ENCODE peak calls at places on chromosome 12, in ten cellular contexts. One of them, this sample, is unnamed.

GRCh38 chr12:24591079-24591626 is 357.7 kb downstream of the BCAT1 start:
- DNase-seq in mammary epithelial cell: no peak
- DNase-seq in CD4-positive, CD25-positive, alpha-beta regulatory T cell: no peak
- DNase-seq in lower lobe of right lung: no peak
- DNase-seq in osteoblast: no peak
- DNase-seq in lung: no peak
- DNase-seq in A673: no peak
- DNase-seq in effector memory CD4-positive, alpha-beta T cell: no peak
- DNase-seq in testis: no peak
- DNase-seq in PC-3: no peak
- DNase-seq in this sample: no peak

GRCh38 chr12:83850531-83850930 is 1062.1 kb downstream of the SLC6A15 start:
- DNase-seq in effector memory CD4-positive, alpha-beta T cell: no peak
- DNase-seq in osteoblast: no peak
- DNase-seq in lower lobe of right lung: no peak
- DNase-seq in lung: no peak
- DNase-seq in CD4-positive, CD25-positive, alpha-beta regulatory T cell: no peak
- DNase-seq in A673: no peak
- DNase-seq in mammary epithelial cell: peak
- DNase-seq in PC-3: peak
- DNase-seq in testis: no peak
- DNase-seq in this sample: no peak

GRCh38 chr12:6226002-6226700 is 26.0 kb downstream of the CD9 start:
- DNase-seq in CD4-positive, CD25-positive, alpha-beta regulatory T cell: no peak
- DNase-seq in A673: no peak
- DNase-seq in mammary epithelial cell: peak
- DNase-seq in lung: no peak
- DNase-seq in testis: peak
- DNase-seq in osteoblast: peak
- DNase-seq in lower lobe of right lung: no peak
- DNase-seq in PC-3: no peak
- DNase-seq in effector memory CD4-positive, alpha-beta T cell: no peak
- DNase-seq in this sample: peak

GRCh38 chr12:2339022-2339431 is 286.2 kb downstream of the CACNA1C start:
- DNase-seq in effector memory CD4-positive, alpha-beta T cell: no peak
- DNase-seq in osteoblast: no peak
- DNase-seq in CD4-positive, CD25-positive, alpha-beta regulatory T cell: no peak
- DNase-seq in PC-3: peak
- DNase-seq in lung: no peak
- DNase-seq in A673: no peak
- DNase-seq in testis: no peak
- DNase-seq in lower lobe of right lung: no peak
- DNase-seq in mammary epithelial cell: peak
- DNase-seq in this sample: no peak

GRCh38 chr12:81811066-81811777 is 52.1 kb upstream of the PPFIA2 start:
- DNase-seq in testis: no peak
- DNase-seq in PC-3: no peak
- DNase-seq in lower lobe of right lung: no peak
- DNase-seq in lung: no peak
- DNase-seq in effector memory CD4-positive, alpha-beta T cell: no peak
- DNase-seq in osteoblast: no peak
- DNase-seq in mammary epithelial cell: no peak
- DNase-seq in A673: peak
- DNase-seq in CD4-positive, CD25-positive, alpha-beta regulatory T cell: no peak
- DNase-seq in this sample: no peak

GRCh38 chr12:16389594-16389993 is 42.1 kb downstream of the MGST1 start:
- DNase-seq in CD4-positive, CD25-positive, alpha-beta regulatory T cell: no peak
- DNase-seq in A673: no peak
- DNase-seq in mammary epithelial cell: peak
- DNase-seq in testis: no peak
- DNase-seq in lower lobe of right lung: no peak
- DNase-seq in osteoblast: peak
- DNase-seq in effector memory CD4-positive, alpha-beta T cell: no peak
- DNase-seq in PC-3: peak
- DNase-seq in lung: no peak
- DNase-seq in this sample: no peak

GRCh38 chr12:120394483-120395367 is 25.8 kb upstream of the MSI1 start:
- DNase-seq in CD4-positive, CD25-positive, alpha-beta regulatory T cell: no peak
- DNase-seq in mammary epithelial cell: peak
- DNase-seq in lower lobe of right lung: peak
- DNase-seq in PC-3: peak
- DNase-seq in lung: peak
- DNase-seq in testis: no peak
- DNase-seq in osteoblast: no peak
- DNase-seq in A673: no peak
- DNase-seq in effector memory CD4-positive, alpha-beta T cell: no peak
- DNase-seq in this sample: no peak

GRCh38 chr12:65666876-65667275 is 157.4 kb upstream of the HMGA2 start:
- DNase-seq in PC-3: no peak
- DNase-seq in CD4-positive, CD25-positive, alpha-beta regulatory T cell: no peak
- DNase-seq in lung: no peak
- DNase-seq in A673: no peak
- DNase-seq in lower lobe of right lung: no peak
- DNase-seq in osteoblast: no peak
- DNase-seq in mammary epithelial cell: no peak
- DNase-seq in effector memory CD4-positive, alpha-beta T cell: no peak
- DNase-seq in testis: no peak
- DNase-seq in this sample: no peak

GRCh38 chr12:21296751-21297406 is 37.8 kb downstream of the SLCO1A2 start:
- DNase-seq in effector memory CD4-positive, alpha-beta T cell: no peak
- DNase-seq in A673: peak
- DNase-seq in lower lobe of right lung: no peak
- DNase-seq in CD4-positive, CD25-positive, alpha-beta regulatory T cell: peak
- DNase-seq in osteoblast: no peak
- DNase-seq in testis: no peak
- DNase-seq in mammary epithelial cell: peak
- DNase-seq in PC-3: peak
- DNase-seq in lung: no peak
- DNase-seq in this sample: no peak

GRCh38 chr12:120720234-120720968 is 5.2 kb upstream of the ACADS start:
- DNase-seq in lung: no peak
- DNase-seq in A673: no peak
- DNase-seq in mammary epithelial cell: peak
- DNase-seq in effector memory CD4-positive, alpha-beta T cell: no peak
- DNase-seq in PC-3: peak
- DNase-seq in osteoblast: peak
- DNase-seq in lower lobe of right lung: no peak
- DNase-seq in CD4-positive, CD25-positive, alpha-beta regulatory T cell: no peak
- DNase-seq in testis: no peak
- DNase-seq in this sample: no peak

GRCh38 chr12:8483081-8483479 is 27.3 kb downstream of the CLEC6A start:
- DNase-seq in osteoblast: no peak
- DNase-seq in lower lobe of right lung: no peak
- DNase-seq in testis: no peak
- DNase-seq in lung: no peak
- DNase-seq in A673: no peak
- DNase-seq in PC-3: no peak
- DNase-seq in effector memory CD4-positive, alpha-beta T cell: no peak
- DNase-seq in CD4-positive, CD25-positive, alpha-beta regulatory T cell: no peak
- DNase-seq in mammary epithelial cell: no peak
- DNase-seq in this sample: no peak

GRCh38 chr12:131756441-131756840 is 45.6 kb downstream of the SFSWAP start:
- DNase-seq in lung: no peak
- DNase-seq in effector memory CD4-positive, alpha-beta T cell: no peak
- DNase-seq in CD4-positive, CD25-positive, alpha-beta regulatory T cell: no peak
- DNase-seq in mammary epithelial cell: no peak
- DNase-seq in osteoblast: no peak
- DNase-seq in PC-3: no peak
- DNase-seq in testis: no peak
- DNase-seq in lower lobe of right lung: no peak
- DNase-seq in A673: no peak
- DNase-seq in this sample: no peak

GRCh38 chr12:124352839-124353238 is 57.9 kb downstream of the RFLNA start:
- DNase-seq in PC-3: no peak
- DNase-seq in osteoblast: no peak
- DNase-seq in effector memory CD4-positive, alpha-beta T cell: no peak
- DNase-seq in lung: peak
- DNase-seq in A673: no peak
- DNase-seq in lower lobe of right lung: peak
- DNase-seq in mammary epithelial cell: no peak
- DNase-seq in testis: peak
- DNase-seq in CD4-positive, CD25-positive, alpha-beta regulatory T cell: no peak
- DNase-seq in this sample: no peak

GRCh38 chr12:115088328-115088994 is 404.5 kb upstream of the TBX3 start:
- DNase-seq in CD4-positive, CD25-positive, alpha-beta regulatory T cell: no peak
- DNase-seq in A673: no peak
- DNase-seq in effector memory CD4-positive, alpha-beta T cell: no peak
- DNase-seq in PC-3: no peak
- DNase-seq in lung: peak
- DNase-seq in lower lobe of right lung: peak
- DNase-seq in osteoblast: no peak
- DNase-seq in mammary epithelial cell: no peak
- DNase-seq in testis: peak
- DNase-seq in this sample: no peak

GRCh38 chr12:7905071-7905470 is 30.9 kb downstream of the SLC2A3 start:
- DNase-seq in mammary epithelial cell: no peak
- DNase-seq in lung: no peak
- DNase-seq in lower lobe of right lung: no peak
- DNase-seq in osteoblast: no peak
- DNase-seq in testis: no peak
- DNase-seq in effector memory CD4-positive, alpha-beta T cell: no peak
- DNase-seq in A673: peak
- DNase-seq in PC-3: peak
- DNase-seq in CD4-positive, CD25-positive, alpha-beta regulatory T cell: no peak
- DNase-seq in this sample: no peak

GRCh38 chr12:6229823-6230222 is 29.6 kb downstream of the CD9 start:
- DNase-seq in effector memory CD4-positive, alpha-beta T cell: no peak
- DNase-seq in osteoblast: peak
- DNase-seq in CD4-positive, CD25-positive, alpha-beta regulatory T cell: no peak
- DNase-seq in mammary epithelial cell: peak
- DNase-seq in lung: no peak
- DNase-seq in A673: no peak
- DNase-seq in testis: peak
- DNase-seq in lower lobe of right lung: peak
- DNase-seq in PC-3: peak
- DNase-seq in this sample: peak

GRCh38 chr12:127293507-127294310 is 973.3 kb upstream of the TMEM132C start:
- DNase-seq in A673: peak
- DNase-seq in PC-3: peak
- DNase-seq in mammary epithelial cell: peak
- DNase-seq in CD4-positive, CD25-positive, alpha-beta regulatory T cell: no peak
- DNase-seq in lung: peak
- DNase-seq in effector memory CD4-positive, alpha-beta T cell: no peak
- DNase-seq in testis: peak
- DNase-seq in osteoblast: peak
- DNase-seq in lower lobe of right lung: peak
- DNase-seq in this sample: peak

GRCh38 chr12:33546004-33546403 is 106.4 kb upstream of the SYT10 start:
- DNase-seq in mammary epithelial cell: no peak
- DNase-seq in lung: no peak
- DNase-seq in testis: no peak
- DNase-seq in lower lobe of right lung: no peak
- DNase-seq in effector memory CD4-positive, alpha-beta T cell: no peak
- DNase-seq in osteoblast: no peak
- DNase-seq in CD4-positive, CD25-positive, alpha-beta regulatory T cell: no peak
- DNase-seq in A673: no peak
- DNase-seq in PC-3: no peak
- DNase-seq in this sample: no peak

GRCh38 chr12:21731144-21731543 is 43.4 kb downstream of the KCNJ8 start:
- DNase-seq in A673: no peak
- DNase-seq in mammary epithelial cell: no peak
- DNase-seq in lower lobe of right lung: no peak
- DNase-seq in PC-3: no peak
- DNase-seq in CD4-positive, CD25-positive, alpha-beta regulatory T cell: no peak
- DNase-seq in effector memory CD4-positive, alpha-beta T cell: no peak
- DNase-seq in lung: no peak
- DNase-seq in testis: no peak
- DNase-seq in osteoblast: no peak
- DNase-seq in this sample: no peak

GRCh38 chr12:101946233-101946611 is 68.8 kb downstream of the DRAM1 start:
- DNase-seq in PC-3: no peak
- DNase-seq in lower lobe of right lung: no peak
- DNase-seq in A673: no peak
- DNase-seq in testis: no peak
- DNase-seq in osteoblast: no peak
- DNase-seq in effector memory CD4-positive, alpha-beta T cell: no peak
- DNase-seq in CD4-positive, CD25-positive, alpha-beta regulatory T cell: no peak
- DNase-seq in mammary epithelial cell: no peak
- DNase-seq in lung: no peak
- DNase-seq in this sample: no peak
- H3K27ac ChIP-seq in PC-3: no peak
- H3K27ac ChIP-seq in lower lobe of right lung: no peak
- H3K27ac ChIP-seq in A673: no peak
- H3K27ac ChIP-seq in testis: no peak
- H3K27ac ChIP-seq in osteoblast: no peak
- H3K27ac ChIP-seq in effector memory CD4-positive, alpha-beta T cell: no peak
- H3K27ac ChIP-seq in CD4-positive, CD25-positive, alpha-beta regulatory T cell: no peak
- H3K27ac ChIP-seq in mammary epithelial cell: no peak
- H3K27ac ChIP-seq in lung: no peak
- H3K27ac ChIP-seq in this sample: no peak

GRCh38 chr12:46480282-46480681 is 107.7 kb upstream of the SLC38A2 start:
- DNase-seq in CD4-positive, CD25-positive, alpha-beta regulatory T cell: no peak
- DNase-seq in testis: no peak
- DNase-seq in PC-3: no peak
- DNase-seq in lung: no peak
- DNase-seq in lower lobe of right lung: no peak
- DNase-seq in osteoblast: no peak
- DNase-seq in effector memory CD4-positive, alpha-beta T cell: no peak
- DNase-seq in A673: no peak
- DNase-seq in mammary epithelial cell: no peak
- DNase-seq in this sample: no peak
- H3K27ac ChIP-seq in CD4-positive, CD25-positive, alpha-beta regulatory T cell: no peak
- H3K27ac ChIP-seq in testis: no peak
- H3K27ac ChIP-seq in PC-3: no peak
- H3K27ac ChIP-seq in lung: no peak
- H3K27ac ChIP-seq in lower lobe of right lung: no peak
- H3K27ac ChIP-seq in osteoblast: no peak
- H3K27ac ChIP-seq in effector memory CD4-positive, alpha-beta T cell: no peak
- H3K27ac ChIP-seq in A673: no peak
- H3K27ac ChIP-seq in mammary epithelial cell: no peak
- H3K27ac ChIP-seq in this sample: no peak

GRCh38 chr12:96255077-96255476 is 60.9 kb downstream of the ELK3 start:
- DNase-seq in lower lobe of right lung: peak
- DNase-seq in osteoblast: no peak
- DNase-seq in lung: peak
- DNase-seq in mammary epithelial cell: no peak
- DNase-seq in CD4-positive, CD25-positive, alpha-beta regulatory T cell: no peak
- DNase-seq in testis: no peak
- DNase-seq in A673: no peak
- DNase-seq in effector memory CD4-positive, alpha-beta T cell: no peak
- DNase-seq in PC-3: no peak
- DNase-seq in this sample: peak
- H3K27ac ChIP-seq in lower lobe of right lung: peak
- H3K27ac ChIP-seq in osteoblast: peak
- H3K27ac ChIP-seq in lung: peak
- H3K27ac ChIP-seq in mammary epithelial cell: no peak
- H3K27ac ChIP-seq in CD4-positive, CD25-positive, alpha-beta regulatory T cell: no peak
- H3K27ac ChIP-seq in testis: no peak
- H3K27ac ChIP-seq in A673: no peak
- H3K27ac ChIP-seq in effector memory CD4-positive, alpha-beta T cell: no peak
- H3K27ac ChIP-seq in PC-3: no peak
- H3K27ac ChIP-seq in this sample: peak

DNA sequence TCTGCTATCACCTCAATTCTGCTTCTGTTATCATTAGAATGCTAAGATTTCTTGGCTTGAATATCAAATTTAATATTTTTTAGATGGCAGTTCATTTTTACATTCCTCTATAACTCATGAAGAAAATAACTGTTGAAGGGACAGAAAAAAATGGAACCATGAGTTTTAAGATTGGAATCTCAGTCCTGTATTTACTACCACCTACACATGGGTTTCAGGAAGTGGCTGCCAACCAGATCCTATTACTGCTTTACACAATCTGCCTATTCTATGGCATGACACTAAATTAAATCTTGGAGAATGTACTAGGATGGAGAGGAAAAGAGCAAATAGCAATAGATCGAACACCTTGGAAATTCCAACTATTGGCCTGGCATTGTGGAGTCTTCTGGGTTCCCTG is 140.8 kb downstream of the DUSP6 start:
- DNase-seq in lung: no peak
- DNase-seq in A673: peak
- DNase-seq in testis: no peak
- DNase-seq in PC-3: peak
- DNase-seq in mammary epithelial cell: peak
- DNase-seq in CD4-positive, CD25-positive, alpha-beta regulatory T cell: no peak
- DNase-seq in osteoblast: no peak
- DNase-seq in lower lobe of right lung: no peak
- DNase-seq in effector memory CD4-positive, alpha-beta T cell: no peak
- DNase-seq in this sample: no peak
- H3K27ac ChIP-seq in lung: no peak
- H3K27ac ChIP-seq in A673: no peak
- H3K27ac ChIP-seq in testis: no peak
- H3K27ac ChIP-seq in PC-3: peak
- H3K27ac ChIP-seq in mammary epithelial cell: no peak
- H3K27ac ChIP-seq in CD4-positive, CD25-positive, alpha-beta regulatory T cell: no peak
- H3K27ac ChIP-seq in osteoblast: peak
- H3K27ac ChIP-seq in lower lobe of right lung: no peak
- H3K27ac ChIP-seq in effector memory CD4-positive, alpha-beta T cell: no peak
- H3K27ac ChIP-seq in this sample: peak